ENCODE peak calls at places on chromosomes 7 and 10, in seven cellular contexts. J is IMR-90; D is mesendoderm; A is CD8-positive, alpha-beta T cell; S is dorsolateral prefrontal cortex; K is lower lobe of right lung; G is transverse colon. C is an unnamed sample.

GRCh38 chr10:126902157-126902556 is 3.1 kb upstream of the DOCK1 start:
- DNase-seq in A (no peak), S (no peak), D (peak), K (no peak), G (no peak), J (peak), C (peak)

GRCh38 chr7:81887098-81887497 is 117.3 kb upstream of the HGF start:
- DNase-seq in A (no peak), D (no peak), G (no peak), S (no peak), J (peak), K (no peak), C (no peak)

GRCh38 chr7:149422065-149422913 is 38.6 kb downstream of the ZNF777 start:
- DNase-seq in J (peak), G (peak), K (peak), A (peak), S (no peak), D (peak), C (peak)

GRCh38 chr10:131947631-131948347 is 33.9 kb downstream of the BNIP3 start:
- DNase-seq in D (no peak), J (peak), A (no peak), K (no peak), S (no peak), G (no peak), C (peak)

GRCh38 chr10:131245475-131246059 is 66.0 kb downstream of the TCERG1L start:
- DNase-seq in D (no peak), A (no peak), K (peak), J (no peak), G (no peak), S (no peak), C (no peak)

GRCh38 chr7:16926861-16927260 is 45.1 kb upstream of the AGR3 start:
- DNase-seq in K (no peak), J (no peak), A (no peak), G (no peak), S (no peak), D (no peak), C (no peak)

GRCh38 chr7:36567699-36568436 is 156.4 kb downstream of the AOAH start:
- DNase-seq in G (no peak), K (no peak), J (no peak), D (no peak), A (no peak), S (no peak), C (no peak)

GRCh38 chr7:23970193-23970592 is 260.2 kb downstream of the STK31 start:
- DNase-seq in J (no peak), G (no peak), K (no peak), A (no peak), S (no peak), D (no peak), C (no peak)

GRCh38 chr10:74753295-74754211 is 72.8 kb upstream of the KAT6B start:
- DNase-seq in G (peak), S (no peak), K (peak), A (no peak), D (peak), J (peak), C (no peak)

GRCh38 chr7:73822319-73823173 is 8.2 kb upstream of the CLDN4 start:
- DNase-seq in J (peak), G (peak), S (no peak), K (no peak), D (peak), A (no peak), C (peak)

GRCh38 chr7:156028521-156028920 is 216.3 kb upstream of the SHH start:
- DNase-seq in D (no peak), A (no peak), G (no peak), S (no peak), K (no peak), J (no peak), C (no peak)

GRCh38 chr10:124210263-124210662 is 116.9 kb upstream of the CHST15 start:
- DNase-seq in K (no peak), S (no peak), G (no peak), J (no peak), A (no peak), D (no peak), C (no peak)

GRCh38 chr7:22255342-22255741 is 101.6 kb downstream of the RAPGEF5 start:
- DNase-seq in G (no peak), D (no peak), S (no peak), A (no peak), J (no peak), K (no peak), C (no peak)

GRCh38 chr10:130436633-130437032 is 300.4 kb downstream of the GLRX3 start:
- DNase-seq in G (no peak), A (no peak), S (no peak), K (no peak), J (no peak), D (no peak), C (no peak)

GRCh38 chr10:58152698-58153263 is 114.9 kb downstream of the IPMK start:
- DNase-seq in S (peak), K (peak), A (no peak), J (peak), G (peak), D (peak), C (peak)

GRCh38 chr10:84537447-84537931 is 209.1 kb downstream of the CCSER2 start:
- DNase-seq in S (peak), K (peak), G (peak), J (peak), A (no peak), D (peak), C (peak)

DNA sequence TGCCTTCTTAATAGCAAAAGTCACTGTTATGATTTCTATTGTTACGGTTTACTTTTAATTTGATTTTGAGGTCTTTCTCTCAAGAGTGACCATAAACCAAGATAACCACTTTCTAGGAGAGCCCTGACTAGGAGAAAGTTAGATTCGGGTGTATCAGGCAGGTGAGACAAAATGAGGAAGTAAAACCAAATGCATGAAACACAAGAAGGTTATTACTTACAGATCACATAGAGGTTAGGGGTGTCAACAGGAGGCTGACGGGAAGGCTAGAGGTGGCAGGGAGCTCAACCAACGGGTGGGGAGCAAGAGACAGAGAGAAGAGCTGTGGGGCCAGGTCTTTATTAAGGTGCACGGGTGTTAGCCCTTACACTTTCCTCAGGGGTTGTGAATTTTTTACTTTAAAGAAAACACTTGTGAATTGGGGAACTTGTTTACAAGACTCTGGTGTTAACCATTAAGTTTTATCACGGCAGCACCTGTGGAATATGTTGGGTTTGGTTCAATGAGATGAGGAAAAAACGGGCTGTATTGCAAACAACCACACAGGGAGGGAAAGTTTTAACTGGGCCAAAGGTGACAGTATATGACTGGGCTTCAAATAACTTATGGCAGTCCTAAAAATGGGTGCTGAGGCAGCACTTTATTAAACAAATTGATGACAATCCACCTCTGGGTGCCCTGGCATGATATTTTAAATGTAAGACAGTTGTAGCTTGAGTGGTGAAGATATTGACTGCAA is 154.9 kb downstream of the SDHAF3 start:
- DNase-seq in J (no peak), K (no peak), S (no peak), D (no peak), G (peak), A (no peak), C (no peak)
- H3K4me3 ChIP-seq in J (no peak), K (no peak), S (no peak), D (no peak), G (no peak), A (no peak), C (no peak)

GRCh38 chr7:67589178-67589577 is 592.5 kb downstream of the TYW1 start:
- DNase-seq in G (no peak), K (no peak), J (no peak), D (no peak), S (no peak), A (no peak), C (no peak)

GRCh38 chr7:67593807-67594206 is 597.2 kb downstream of the TYW1 start:
- DNase-seq in S (no peak), K (no peak), A (no peak), D (no peak), G (no peak), J (no peak), C (no peak)

GRCh38 chr7:67590649-67591048 is 594.0 kb downstream of the TYW1 start:
- DNase-seq in A (no peak), D (no peak), S (no peak), J (no peak), K (no peak), G (no peak), C (no peak)

GRCh38 chr7:67588631-67589030 is 592.0 kb downstream of the TYW1 start:
- DNase-seq in A (no peak), S (no peak), G (no peak), K (no peak), D (no peak), J (no peak), C (no peak)
- H3K4me3 ChIP-seq in A (no peak), S (no peak), G (no peak), K (no peak), D (no peak), J (no peak), C (no peak)

GRCh38 chr10:129364949-129365348 is 102.1 kb upstream of the MGMT start:
- DNase-seq in K (no peak), J (no peak), A (no peak), D (no peak), G (no peak), S (no peak), C (no peak)
- H3K4me3 ChIP-seq in K (no peak), J (no peak), A (no peak), D (no peak), G (no peak), S (no peak), C (no peak)

GRCh38 chr7:47452715-47453092 is 129.2 kb downstream of the TNS3 start:
- DNase-seq in K (no peak), S (no peak), J (no peak), G (no peak), D (no peak), A (no peak), C (no peak)

GRCh38 chr7:47454066-47454950 is 127.6 kb downstream of the TNS3 start:
- DNase-seq in D (no peak), J (peak), K (no peak), S (no peak), A (no peak), G (no peak), C (peak)

GRCh38 chr7:47453093-47454056 is 128.5 kb downstream of the TNS3 start:
- DNase-seq in D (peak), J (peak), S (no peak), G (peak), K (peak), A (no peak), C (peak)

GRCh38 chr7:47451851-47452205 is 130.1 kb downstream of the TNS3 start:
- DNase-seq in A (no peak), S (no peak), K (no peak), J (peak), D (no peak), G (no peak), C (no peak)

GRCh38 chr7:47452295-47452694 is 129.6 kb downstream of the TNS3 start:
- DNase-seq in K (no peak), D (no peak), G (no peak), A (no peak), S (no peak), J (no peak), C (no peak)
- H3K4me3 ChIP-seq in K (peak), D (no peak), G (no peak), A (no peak), S (no peak), J (no peak), C (no peak)

GRCh38 chr7:102111758-102112119 is 174.9 kb upstream of the SH2B2 start:
- DNase-seq in G (no peak), D (no peak), K (no peak), A (no peak), S (no peak), J (no peak), C (no peak)
- H3K4me3 ChIP-seq in G (no peak), D (no peak), K (no peak), A (no peak), S (peak), J (no peak), C (no peak)

GRCh38 chr7:129006636-129007414 is 48.1 kb downstream of the TNPO3 start:
- DNase-seq in D (no peak), G (no peak), S (no peak), J (peak), K (no peak), A (no peak), C (no peak)

GRCh38 chr7:129005186-129005585 is 49.7 kb downstream of the TNPO3 start:
- DNase-seq in S (no peak), D (no peak), G (no peak), K (no peak), J (no peak), A (no peak), C (no peak)

GRCh38 chr7:129010075-129010474 is 44.8 kb downstream of the TNPO3 start:
- DNase-seq in J (no peak), G (no peak), A (no peak), S (no peak), D (no peak), K (peak), C (no peak)

GRCh38 chr7:129009437-129009836 is 45.5 kb downstream of the TNPO3 start:
- DNase-seq in A (no peak), D (no peak), G (no peak), J (no peak), S (no peak), K (no peak), C (no peak)

GRCh38 chr7:129008645-129009414 is 46.1 kb downstream of the TNPO3 start:
- DNase-seq in D (no peak), G (no peak), S (no peak), J (no peak), A (no peak), K (no peak), C (no peak)
- H3K4me3 ChIP-seq in D (no peak), G (no peak), S (no peak), J (no peak), A (no peak), K (no peak), C (no peak)

GRCh38 chr10:29427667-29428066 is 138.8 kb downstream of the LYZL1 start:
- DNase-seq in D (no peak), S (no peak), J (no peak), K (no peak), G (no peak), A (no peak), C (no peak)

GRCh38 chr10:29426420-29426819 is 137.6 kb downstream of the LYZL1 start:
- DNase-seq in D (no peak), G (no peak), S (no peak), A (no peak), J (no peak), K (no peak), C (no peak)

GRCh38 chr10:29431711-29432110 is 142.8 kb downstream of the LYZL1 start:
- DNase-seq in J (no peak), A (no peak), K (no peak), S (no peak), D (no peak), G (no peak), C (no peak)

GRCh38 chr10:29430101-29430500 is 141.2 kb downstream of the LYZL1 start:
- DNase-seq in D (no peak), G (no peak), J (peak), A (no peak), K (no peak), S (no peak), C (no peak)

GRCh38 chr10:29428486-29428885 is 139.6 kb downstream of the LYZL1 start:
- DNase-seq in S (no peak), K (no peak), D (no peak), G (no peak), J (no peak), A (no peak), C (no peak)
- H3K4me3 ChIP-seq in S (no peak), K (no peak), D (no peak), G (no peak), J (no peak), A (no peak), C (no peak)

GRCh38 chr7:27241189-27242045 is 1.2 kb upstream of the EVX1 start:
- DNase-seq in D (peak), S (no peak), G (no peak), J (no peak), A (no peak), K (no peak), C (no peak)

GRCh38 chr7:27243340-27244163 is 950 bp downstream of the EVX1 start:
- DNase-seq in G (peak), A (no peak), J (no peak), D (peak), K (no peak), S (no peak), C (no peak)

GRCh38 chr7:27242580-27243339 is at the start of gene EVX1:
- DNase-seq in D (peak), K (no peak), S (no peak), A (no peak), G (peak), J (peak), C (no peak)

GRCh38 chr7:27239780-27240731 is 2.5 kb upstream of the EVX1 start:
- DNase-seq in D (peak), S (no peak), G (no peak), J (no peak), K (no peak), A (no peak), C (no peak)

GRCh38 chr7:27242046-27242579 is 489 bp upstream of the EVX1 start:
- DNase-seq in S (no peak), K (no peak), J (no peak), G (no peak), D (peak), A (no peak), C (no peak)
- H3K4me3 ChIP-seq in S (no peak), K (no peak), J (no peak), G (no peak), D (peak), A (no peak), C (no peak)

GRCh38 chr7:1691601-1692499 is 21.8 kb downstream of the ELFN1 start:
- DNase-seq in S (peak), K (peak), J (no peak), A (no peak), D (no peak), G (no peak), C (peak)
- H3K4me3 ChIP-seq in S (no peak), K (no peak), J (no peak), A (no peak), D (no peak), G (no peak), C (no peak)

DNA sequence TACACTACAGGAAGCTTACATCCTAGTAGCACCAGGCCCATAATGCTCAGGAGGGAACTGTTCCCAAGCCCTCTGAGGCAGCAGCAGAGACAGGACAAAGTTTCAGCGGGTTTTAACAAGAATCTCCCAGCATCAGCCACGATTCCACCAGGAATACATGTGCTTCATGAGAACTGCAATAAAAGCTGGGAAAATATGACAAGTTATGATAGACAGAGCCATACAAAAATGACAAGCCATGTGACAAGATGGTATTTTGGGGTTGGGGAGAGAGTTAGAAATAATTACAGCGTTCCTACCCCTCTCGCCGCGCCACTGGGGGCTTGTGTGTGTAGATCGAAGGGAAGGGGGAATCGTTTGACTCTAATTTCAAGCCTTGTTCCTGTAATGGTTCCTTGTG is 112.7 kb upstream of the CTBP2 start:
- DNase-seq in J (no peak), K (no peak), A (no peak), D (no peak), S (no peak), G (no peak), C (no peak)
- H3K4me3 ChIP-seq in J (no peak), K (no peak), A (no peak), D (no peak), S (no peak), G (no peak), C (no peak)